ENCODE peak calls at places on chromosome 7, in eight cellular contexts. One of them, this sample, is unnamed.

GRCh38 chr7:129076886-129077285 is 22.0 kb upstream of the TNPO3 start:
- DNase-seq in upper lobe of right lung: no peak
- DNase-seq in fibroblast of lung: no peak
- DNase-seq in GM06990: no peak
- DNase-seq in heart right ventricle: no peak
- DNase-seq in cardiac fibroblast: no peak
- DNase-seq in uterus: no peak
- DNase-seq in HCT116: no peak
- DNase-seq in this sample: no peak

GRCh38 chr7:142482899-142483658 is 225.2 kb upstream of the PRSS58 start:
- DNase-seq in upper lobe of right lung: no peak
- DNase-seq in fibroblast of lung: peak
- DNase-seq in GM06990: no peak
- DNase-seq in heart right ventricle: no peak
- DNase-seq in cardiac fibroblast: peak
- DNase-seq in uterus: no peak
- DNase-seq in HCT116: peak
- DNase-seq in this sample: peak

GRCh38 chr7:79176859-79177477 is 276.5 kb downstream of the MAGI2 start:
- DNase-seq in upper lobe of right lung: no peak
- DNase-seq in fibroblast of lung: peak
- DNase-seq in GM06990: no peak
- DNase-seq in heart right ventricle: no peak
- DNase-seq in cardiac fibroblast: peak
- DNase-seq in uterus: no peak
- DNase-seq in HCT116: peak
- DNase-seq in this sample: peak

GRCh38 chr7:75985009-75985517 is 9.3 kb downstream of the TMEM120A start:
- DNase-seq in upper lobe of right lung: no peak
- DNase-seq in fibroblast of lung: no peak
- DNase-seq in GM06990: no peak
- DNase-seq in heart right ventricle: no peak
- DNase-seq in cardiac fibroblast: no peak
- DNase-seq in uterus: no peak
- DNase-seq in HCT116: no peak
- DNase-seq in this sample: no peak

GRCh38 chr7:70638381-70639128 is 493.4 kb upstream of the GALNT17 start:
- DNase-seq in upper lobe of right lung: no peak
- DNase-seq in fibroblast of lung: no peak
- DNase-seq in GM06990: no peak
- DNase-seq in heart right ventricle: no peak
- DNase-seq in cardiac fibroblast: no peak
- DNase-seq in uterus: no peak
- DNase-seq in HCT116: no peak
- DNase-seq in this sample: peak

GRCh38 chr7:157432957-157433576 is 96.3 kb downstream of the DNAJB6 start:
- DNase-seq in upper lobe of right lung: peak
- DNase-seq in fibroblast of lung: peak
- DNase-seq in GM06990: no peak
- DNase-seq in heart right ventricle: no peak
- DNase-seq in cardiac fibroblast: peak
- DNase-seq in uterus: no peak
- DNase-seq in HCT116: no peak
- DNase-seq in this sample: peak

GRCh38 chr7:64887756-64888508 is 15.1 kb upstream of the ZNF273 start:
- DNase-seq in upper lobe of right lung: peak
- DNase-seq in fibroblast of lung: no peak
- DNase-seq in GM06990: no peak
- DNase-seq in heart right ventricle: peak
- DNase-seq in cardiac fibroblast: no peak
- DNase-seq in uterus: no peak
- DNase-seq in HCT116: no peak
- DNase-seq in this sample: no peak

GRCh38 chr7:30465342-30466170 is 13.0 kb downstream of the NOD1 start:
- DNase-seq in upper lobe of right lung: no peak
- DNase-seq in fibroblast of lung: no peak
- DNase-seq in GM06990: no peak
- DNase-seq in heart right ventricle: no peak
- DNase-seq in cardiac fibroblast: no peak
- DNase-seq in uterus: no peak
- DNase-seq in HCT116: no peak
- DNase-seq in this sample: peak

GRCh38 chr7:98400538-98401427 is at the start of gene BAIAP2L1:
- DNase-seq in upper lobe of right lung: peak
- DNase-seq in fibroblast of lung: peak
- DNase-seq in GM06990: peak
- DNase-seq in heart right ventricle: peak
- DNase-seq in cardiac fibroblast: peak
- DNase-seq in uterus: peak
- DNase-seq in HCT116: peak
- DNase-seq in this sample: peak

GRCh38 chr7:140397784-140398750 is at the start of gene SLC37A3:
- DNase-seq in upper lobe of right lung: peak
- DNase-seq in fibroblast of lung: peak
- DNase-seq in GM06990: peak
- DNase-seq in heart right ventricle: peak
- DNase-seq in cardiac fibroblast: peak
- DNase-seq in uterus: peak
- DNase-seq in HCT116: peak
- DNase-seq in this sample: peak

GRCh38 chr7:120273476-120273975 is 551 bp downstream of the KCND2 start:
- DNase-seq in upper lobe of right lung: peak
- DNase-seq in fibroblast of lung: peak
- DNase-seq in GM06990: peak
- DNase-seq in heart right ventricle: no peak
- DNase-seq in cardiac fibroblast: peak
- DNase-seq in uterus: peak
- DNase-seq in HCT116: no peak
- DNase-seq in this sample: peak

GRCh38 chr7:55231736-55232280 is 133.3 kb upstream of the LANCL2 start:
- DNase-seq in upper lobe of right lung: no peak
- DNase-seq in fibroblast of lung: no peak
- DNase-seq in GM06990: no peak
- DNase-seq in heart right ventricle: no peak
- DNase-seq in cardiac fibroblast: no peak
- DNase-seq in uterus: no peak
- DNase-seq in HCT116: no peak
- DNase-seq in this sample: no peak

GRCh38 chr7:40969641-40970040 is 733.2 kb downstream of the INHBA start:
- DNase-seq in upper lobe of right lung: no peak
- DNase-seq in fibroblast of lung: no peak
- DNase-seq in GM06990: no peak
- DNase-seq in heart right ventricle: no peak
- DNase-seq in cardiac fibroblast: no peak
- DNase-seq in uterus: no peak
- DNase-seq in HCT116: no peak
- DNase-seq in this sample: no peak

GRCh38 chr7:103573479-103574058 is 127.6 kb upstream of the SLC26A5 start:
- DNase-seq in upper lobe of right lung: no peak
- DNase-seq in fibroblast of lung: peak
- DNase-seq in GM06990: peak
- DNase-seq in heart right ventricle: no peak
- DNase-seq in cardiac fibroblast: peak
- DNase-seq in uterus: no peak
- DNase-seq in HCT116: peak
- DNase-seq in this sample: peak

GRCh38 chr7:135886334-135887132 is 90.6 kb downstream of the MTPN start:
- DNase-seq in upper lobe of right lung: no peak
- DNase-seq in fibroblast of lung: no peak
- DNase-seq in GM06990: no peak
- DNase-seq in heart right ventricle: no peak
- DNase-seq in cardiac fibroblast: no peak
- DNase-seq in uterus: no peak
- DNase-seq in HCT116: no peak
- DNase-seq in this sample: no peak

GRCh38 chr7:18855796-18856195 is 261.6 kb downstream of the TWIST1 start:
- DNase-seq in upper lobe of right lung: no peak
- DNase-seq in fibroblast of lung: peak
- DNase-seq in GM06990: no peak
- DNase-seq in heart right ventricle: no peak
- DNase-seq in cardiac fibroblast: no peak
- DNase-seq in uterus: no peak
- DNase-seq in HCT116: no peak
- DNase-seq in this sample: peak

GRCh38 chr7:43977525-43977924 is 20.2 kb upstream of the SPDYE1 start:
- DNase-seq in upper lobe of right lung: no peak
- DNase-seq in fibroblast of lung: no peak
- DNase-seq in GM06990: no peak
- DNase-seq in heart right ventricle: no peak
- DNase-seq in cardiac fibroblast: no peak
- DNase-seq in uterus: no peak
- DNase-seq in HCT116: no peak
- DNase-seq in this sample: no peak
- TF ChIP-seq CTCF in upper lobe of right lung: no peak
- TF ChIP-seq CTCF in fibroblast of lung: no peak
- TF ChIP-seq CTCF in GM06990: no peak
- TF ChIP-seq CTCF in heart right ventricle: no peak
- TF ChIP-seq CTCF in cardiac fibroblast: no peak
- TF ChIP-seq CTCF in uterus: no peak
- TF ChIP-seq CTCF in HCT116: no peak
- TF ChIP-seq CTCF in this sample: no peak

GRCh38 chr7:28126047-28127041 is 54.3 kb downstream of the JAZF1 start:
- DNase-seq in upper lobe of right lung: no peak
- DNase-seq in fibroblast of lung: no peak
- DNase-seq in GM06990: no peak
- DNase-seq in heart right ventricle: no peak
- DNase-seq in cardiac fibroblast: peak
- DNase-seq in uterus: peak
- DNase-seq in HCT116: no peak
- DNase-seq in this sample: no peak

GRCh38 chr7:28125381-28126046 is 55.1 kb downstream of the JAZF1 start:
- DNase-seq in upper lobe of right lung: no peak
- DNase-seq in fibroblast of lung: peak
- DNase-seq in GM06990: no peak
- DNase-seq in heart right ventricle: no peak
- DNase-seq in cardiac fibroblast: peak
- DNase-seq in uterus: peak
- DNase-seq in HCT116: no peak
- DNase-seq in this sample: peak

GRCh38 chr7:28128608-28129007 is 52.0 kb downstream of the JAZF1 start:
- DNase-seq in upper lobe of right lung: no peak
- DNase-seq in fibroblast of lung: peak
- DNase-seq in GM06990: no peak
- DNase-seq in heart right ventricle: no peak
- DNase-seq in cardiac fibroblast: peak
- DNase-seq in uterus: no peak
- DNase-seq in HCT116: no peak
- DNase-seq in this sample: no peak

GRCh38 chr7:28124413-28124812 is 56.2 kb downstream of the JAZF1 start:
- DNase-seq in upper lobe of right lung: no peak
- DNase-seq in fibroblast of lung: no peak
- DNase-seq in GM06990: no peak
- DNase-seq in heart right ventricle: no peak
- DNase-seq in cardiac fibroblast: no peak
- DNase-seq in uterus: no peak
- DNase-seq in HCT116: no peak
- DNase-seq in this sample: no peak

GRCh38 chr7:28123752-28124151 is 56.8 kb downstream of the JAZF1 start:
- DNase-seq in upper lobe of right lung: no peak
- DNase-seq in fibroblast of lung: no peak
- DNase-seq in GM06990: no peak
- DNase-seq in heart right ventricle: no peak
- DNase-seq in cardiac fibroblast: no peak
- DNase-seq in uterus: no peak
- DNase-seq in HCT116: no peak
- DNase-seq in this sample: no peak
- H3K4me3 ChIP-seq in upper lobe of right lung: no peak
- H3K4me3 ChIP-seq in fibroblast of lung: no peak
- H3K4me3 ChIP-seq in GM06990: no peak
- H3K4me3 ChIP-seq in heart right ventricle: no peak
- H3K4me3 ChIP-seq in cardiac fibroblast: no peak
- H3K4me3 ChIP-seq in uterus: no peak
- H3K4me3 ChIP-seq in HCT116: no peak
- H3K4me3 ChIP-seq in this sample: no peak

GRCh38 chr7:47795631-47796030 is 152.6 kb downstream of the PKD1L1 start:
- DNase-seq in upper lobe of right lung: no peak
- DNase-seq in fibroblast of lung: peak
- DNase-seq in GM06990: no peak
- DNase-seq in heart right ventricle: no peak
- DNase-seq in cardiac fibroblast: peak
- DNase-seq in uterus: no peak
- DNase-seq in HCT116: no peak
- DNase-seq in this sample: peak

GRCh38 chr7:47794016-47794415 is 154.2 kb downstream of the PKD1L1 start:
- DNase-seq in upper lobe of right lung: no peak
- DNase-seq in fibroblast of lung: no peak
- DNase-seq in GM06990: no peak
- DNase-seq in heart right ventricle: no peak
- DNase-seq in cardiac fibroblast: no peak
- DNase-seq in uterus: no peak
- DNase-seq in HCT116: no peak
- DNase-seq in this sample: no peak

GRCh38 chr7:47796347-47796746 is 151.9 kb downstream of the PKD1L1 start:
- DNase-seq in upper lobe of right lung: no peak
- DNase-seq in fibroblast of lung: peak
- DNase-seq in GM06990: no peak
- DNase-seq in heart right ventricle: no peak
- DNase-seq in cardiac fibroblast: no peak
- DNase-seq in uterus: no peak
- DNase-seq in HCT116: no peak
- DNase-seq in this sample: no peak

GRCh38 chr7:47791682-47792081 is 156.6 kb downstream of the PKD1L1 start:
- DNase-seq in upper lobe of right lung: no peak
- DNase-seq in fibroblast of lung: no peak
- DNase-seq in GM06990: no peak
- DNase-seq in heart right ventricle: no peak
- DNase-seq in cardiac fibroblast: no peak
- DNase-seq in uterus: no peak
- DNase-seq in HCT116: no peak
- DNase-seq in this sample: no peak

GRCh38 chr7:47792521-47793121 is 155.6 kb downstream of the PKD1L1 start:
- DNase-seq in upper lobe of right lung: no peak
- DNase-seq in fibroblast of lung: no peak
- DNase-seq in GM06990: no peak
- DNase-seq in heart right ventricle: no peak
- DNase-seq in cardiac fibroblast: peak
- DNase-seq in uterus: no peak
- DNase-seq in HCT116: peak
- DNase-seq in this sample: peak
- TF ChIP-seq CTCF in upper lobe of right lung: peak
- TF ChIP-seq CTCF in fibroblast of lung: no peak
- TF ChIP-seq CTCF in GM06990: peak
- TF ChIP-seq CTCF in heart right ventricle: peak
- TF ChIP-seq CTCF in cardiac fibroblast: peak
- TF ChIP-seq CTCF in uterus: no peak
- TF ChIP-seq CTCF in HCT116: peak
- TF ChIP-seq CTCF in this sample: peak

DNA sequence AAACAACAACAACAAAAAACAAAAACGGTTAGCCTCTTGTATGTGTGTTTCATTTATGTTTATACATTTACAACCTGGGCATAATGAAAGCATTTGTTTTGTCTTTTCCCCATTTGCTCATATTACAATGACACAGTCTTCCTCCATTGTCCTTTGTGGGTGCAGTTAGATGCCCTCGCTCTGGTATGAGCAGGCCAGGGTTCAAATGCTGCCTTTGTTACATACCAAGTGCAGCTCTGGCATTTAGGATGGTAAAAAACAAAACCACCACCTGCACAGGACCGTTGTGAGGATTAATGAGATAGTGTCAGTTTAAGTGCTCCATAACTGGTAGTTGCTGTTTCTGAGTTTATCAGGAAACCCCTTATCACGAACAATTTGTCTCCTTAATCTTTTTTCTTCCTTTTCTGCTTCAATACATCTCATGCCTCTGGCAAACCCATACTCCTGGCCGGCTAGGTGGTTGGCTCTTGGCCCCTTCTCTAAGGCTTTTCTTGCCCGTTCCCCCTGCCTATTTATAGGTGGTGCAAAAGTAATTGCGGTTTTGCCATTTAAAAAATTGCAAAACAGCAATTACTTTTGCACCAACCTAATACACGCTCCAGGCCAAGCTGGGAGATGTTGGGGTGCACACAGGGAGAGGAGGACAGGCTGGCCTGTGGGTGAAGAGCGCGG is 18.6 kb upstream of the TMEM225B start:
- DNase-seq in upper lobe of right lung: no peak
- DNase-seq in fibroblast of lung: no peak
- DNase-seq in GM06990: no peak
- DNase-seq in heart right ventricle: no peak
- DNase-seq in cardiac fibroblast: no peak
- DNase-seq in uterus: no peak
- DNase-seq in HCT116: no peak
- DNase-seq in this sample: no peak
- H3K4me3 ChIP-seq in upper lobe of right lung: peak
- H3K4me3 ChIP-seq in fibroblast of lung: peak
- H3K4me3 ChIP-seq in GM06990: no peak
- H3K4me3 ChIP-seq in heart right ventricle: peak
- H3K4me3 ChIP-seq in cardiac fibroblast: peak
- H3K4me3 ChIP-seq in uterus: peak
- H3K4me3 ChIP-seq in HCT116: no peak
- H3K4me3 ChIP-seq in this sample: peak

This sample was measured in fibroblast of mammary gland.